ENCODE peak calls at places on chromosome 13, in eight cellular contexts. V is Calu3; I is mammary epithelial cell; G is left colon; X is osteoblast; O is frontal cortex; T is activated T-cell treated with anti-CD3 and anti-CD28 coated beads, Interleukin-2, amount 50 U/mL, for 72 hours; L is amygdala. A is an unnamed sample.

GRCh38 chr13:101053289-101053688 is 363.0 kb downstream of the NALCN start:
- DNase-seq in V (no peak), I (no peak), G (no peak), X (no peak), O (no peak), T (no peak), L (no peak), A (no peak)

GRCh38 chr13:79571147-79571546 is 90.2 kb downstream of the NDFIP2 start:
- DNase-seq in V (no peak), I (no peak), G (no peak), X (no peak), O (no peak), T (no peak), L (no peak), A (no peak)

GRCh38 chr13:109211616-109212015 is 574.8 kb downstream of the IRS2 start:
- DNase-seq in V (peak), I (peak), G (no peak), X (no peak), O (no peak), T (no peak), L (no peak), A (no peak)

GRCh38 chr13:110340812-110341444 is 33.8 kb downstream of the COL4A2 start:
- DNase-seq in V (no peak), I (peak), G (peak), X (no peak), O (no peak), T (peak), L (no peak), A (no peak)

GRCh38 chr13:48500652-48501197 is 32.2 kb downstream of the RCBTB2 start:
- DNase-seq in V (no peak), I (peak), G (no peak), X (peak), O (no peak), T (no peak), L (no peak), A (no peak)

GRCh38 chr13:110327036-110327790 is 20.1 kb downstream of the COL4A2 start:
- DNase-seq in V (no peak), I (no peak), G (no peak), X (no peak), O (no peak), T (no peak), L (no peak), A (no peak)

GRCh38 chr13:59363950-59364349 is 799.8 kb downstream of the DIAPH3 start:
- DNase-seq in V (no peak), I (no peak), G (no peak), X (peak), O (no peak), T (no peak), L (no peak), A (no peak)

GRCh38 chr13:98996046-98996445 is 18.2 kb upstream of the DOCK9 start:
- DNase-seq in V (no peak), I (no peak), G (no peak), X (no peak), O (no peak), T (no peak), L (no peak), A (no peak)

GRCh38 chr13:96636310-96636709 is 358.0 kb downstream of the OXGR1 start:
- DNase-seq in V (no peak), I (no peak), G (no peak), X (no peak), O (no peak), T (no peak), L (no peak), A (no peak)

GRCh38 chr13:75489502-75490263 is 7.7 kb upstream of the TBC1D4 start:
- DNase-seq in V (peak), I (peak), G (peak), X (no peak), O (no peak), T (no peak), L (no peak), A (no peak)

GRCh38 chr13:114288157-114288591 is 6.8 kb downstream of the UPF3A start:
- DNase-seq in V (no peak), I (no peak), G (no peak), X (peak), O (no peak), T (no peak), L (no peak), A (no peak)

GRCh38 chr13:33870046-33870668 is 52.2 kb downstream of the RFC3 start:
- DNase-seq in V (no peak), I (no peak), G (no peak), X (no peak), O (no peak), T (no peak), L (no peak), A (no peak)

GRCh38 chr13:94427313-94427712 is 52.2 kb downstream of the DCT start:
- DNase-seq in V (no peak), I (no peak), G (no peak), X (no peak), O (no peak), T (no peak), L (no peak), A (no peak)

GRCh38 chr13:23107665-23108064 is 73.1 kb upstream of the SGCG start:
- DNase-seq in V (no peak), I (no peak), G (no peak), X (no peak), O (no peak), T (no peak), L (no peak), A (no peak)

GRCh38 chr13:21557995-21558394 is 46.0 kb downstream of the MICU2 start:
- DNase-seq in V (peak), I (peak), G (no peak), X (no peak), O (no peak), T (no peak), L (no peak), A (no peak)

GRCh38 chr13:48920730-48921129 is 55.0 kb upstream of the FNDC3A start:
- DNase-seq in V (no peak), I (no peak), G (no peak), X (no peak), O (no peak), T (no peak), L (no peak), A (no peak)

GRCh38 chr13:37602743-37603381 is 4.3 kb upstream of the POSTN start:
- DNase-seq in V (no peak), I (no peak), G (no peak), X (no peak), O (no peak), T (no peak), L (no peak), A (no peak)

GRCh38 chr13:101511766-101512165 is 59.3 kb downstream of the ITGBL1 start:
- DNase-seq in V (no peak), I (no peak), G (no peak), X (no peak), O (no peak), T (no peak), L (no peak), A (no peak)

GRCh38 chr13:37485766-37486165 is 112.8 kb downstream of the POSTN start:
- DNase-seq in V (no peak), I (no peak), G (no peak), X (no peak), O (no peak), T (no peak), L (no peak), A (no peak)

GRCh38 chr13:100547805-100548204 is 40.8 kb downstream of the GGACT start:
- DNase-seq in V (no peak), I (peak), G (no peak), X (peak), O (no peak), T (no peak), L (no peak), A (no peak)

GRCh38 chr13:112634102-112634501 is 46.1 kb upstream of the TUBGCP3 start:
- DNase-seq in V (no peak), I (no peak), G (no peak), X (no peak), O (no peak), T (no peak), L (no peak), A (no peak)

GRCh38 chr13:30971575-30971974 is 39.1 kb downstream of the TEX26 start:
- DNase-seq in V (no peak), I (no peak), G (no peak), X (no peak), O (no peak), T (no peak), L (no peak), A (no peak)

GRCh38 chr13:60152114-60152513 is 11.6 kb downstream of the DIAPH3 start:
- DNase-seq in V (no peak), I (peak), G (no peak), X (peak), O (no peak), T (no peak), L (no peak), A (no peak)

GRCh38 chr13:114315074-114315785 is 927 bp downstream of the CHAMP1 start:
- DNase-seq in V (no peak), I (no peak), G (no peak), X (no peak), O (no peak), T (no peak), L (no peak), A (no peak)

GRCh38 chr13:109315481-109315880 is 470.9 kb downstream of the IRS2 start:
- DNase-seq in V (no peak), I (no peak), G (no peak), X (no peak), O (no peak), T (no peak), L (no peak), A (no peak)

GRCh38 chr13:110330491-110331001 is 23.5 kb downstream of the COL4A2 start:
- DNase-seq in V (no peak), I (no peak), G (no peak), X (peak), O (no peak), T (no peak), L (no peak), A (no peak)

GRCh38 chr13:50945669-50946068 is 36.1 kb downstream of the RNASEH2B start:
- DNase-seq in V (no peak), I (no peak), G (no peak), X (no peak), O (no peak), T (no peak), L (no peak), A (no peak)

GRCh38 chr13:46040763-46041162 is 11.8 kb downstream of the ZC3H13 start:
- DNase-seq in V (no peak), I (no peak), G (no peak), X (no peak), O (no peak), T (no peak), L (no peak), A (no peak)

GRCh38 chr13:36912369-36912768 is 7.7 kb downstream of the SMAD9 start:
- DNase-seq in V (no peak), I (no peak), G (no peak), X (no peak), O (no peak), T (no peak), L (no peak), A (no peak)

GRCh38 chr13:25330541-25330940 is 29.1 kb downstream of the NUP58 start:
- DNase-seq in V (no peak), I (peak), G (no peak), X (peak), O (no peak), T (no peak), L (no peak), A (no peak)

GRCh38 chr13:104365430-104365829 is 1299.2 kb upstream of the SLC10A2 start:
- DNase-seq in V (no peak), I (no peak), G (no peak), X (no peak), O (no peak), T (no peak), L (no peak), A (no peak)

GRCh38 chr13:51240888-51241475 is 18.8 kb downstream of the FAM124A start:
- DNase-seq in V (no peak), I (no peak), G (no peak), X (no peak), O (no peak), T (no peak), L (no peak), A (no peak)

GRCh38 chr13:63517376-63517775 is 2101.7 kb upstream of the PCDH20 start:
- DNase-seq in V (no peak), I (no peak), G (no peak), X (no peak), O (no peak), T (no peak), L (no peak), A (no peak)

GRCh38 chr13:32259116-32259515 is 56.0 kb downstream of the ZAR1L start:
- DNase-seq in V (no peak), I (no peak), G (no peak), X (no peak), O (no peak), T (no peak), L (no peak), A (no peak)

GRCh38 chr13:51152713-51153112 is 41.6 kb upstream of the C13orf42 start:
- DNase-seq in V (no peak), I (no peak), G (no peak), X (no peak), O (no peak), T (no peak), L (no peak), A (no peak)

GRCh38 chr13:112444001-112444311 is 67.8 kb downstream of the SPACA7 start:
- DNase-seq in V (peak), I (peak), G (no peak), X (peak), O (peak), T (peak), L (peak), A (peak)

GRCh38 chr13:23510979-23511735 is 59.1 kb upstream of the TNFRSF19 start:
- DNase-seq in V (no peak), I (peak), G (no peak), X (no peak), O (no peak), T (peak), L (no peak), A (no peak)

A was measured in D721Med.